ENCODE peak calls at places on chromosomes 3 and 15, in five cellular contexts. One of them, this sample, is unnamed.

GRCh38 chr3:161070980-161071663 is 34.0 kb downstream of the B3GALNT1 start:
- DNase-seq in esophagus muscularis mucosa: no peak
- DNase-seq in GM20000: no peak
- DNase-seq in GM12865: no peak
- DNase-seq in GM13976: no peak
- DNase-seq in this sample: no peak

GRCh38 chr3:40574661-40575060 is 49.9 kb downstream of the ZNF621 start:
- DNase-seq in GM12865: no peak
- DNase-seq in GM20000: no peak
- DNase-seq in GM13976: no peak
- DNase-seq in esophagus muscularis mucosa: no peak
- DNase-seq in this sample: no peak

GRCh38 chr3:187739561-187740445 is 5.5 kb downstream of the BCL6 start:
- DNase-seq in esophagus muscularis mucosa: peak; percentile 98
- DNase-seq in GM20000: peak; percentile 81
- DNase-seq in GM13976: peak; percentile 81
- DNase-seq in GM12865: peak; percentile 70
- DNase-seq in this sample: peak; percentile 82

GRCh38 chr3:195853036-195853435 is 41.3 kb upstream of the MUC4 start:
- DNase-seq in GM20000: no peak
- DNase-seq in GM12865: no peak
- DNase-seq in GM13976: no peak
- DNase-seq in esophagus muscularis mucosa: no peak
- DNase-seq in this sample: no peak

GRCh38 chr15:85421116-85421925 is 40.9 kb downstream of the AKAP13 start:
- DNase-seq in GM12865: no peak
- DNase-seq in GM13976: no peak
- DNase-seq in GM20000: no peak
- DNase-seq in esophagus muscularis mucosa: no peak
- DNase-seq in this sample: no peak

GRCh38 chr15:65920825-65921309 is 51.6 kb downstream of the RAB11A start:
- DNase-seq in GM20000: peak; percentile 75
- DNase-seq in esophagus muscularis mucosa: no peak
- DNase-seq in GM12865: peak; percentile 83
- DNase-seq in GM13976: peak; percentile 80
- DNase-seq in this sample: peak; percentile 83

GRCh38 chr3:111285691-111286090 is 214.1 kb downstream of the NECTIN3 start:
- DNase-seq in GM13976: no peak
- DNase-seq in GM20000: no peak
- DNase-seq in esophagus muscularis mucosa: no peak
- DNase-seq in GM12865: no peak
- DNase-seq in this sample: no peak

GRCh38 chr3:57986261-57986660 is 22.0 kb upstream of the FLNB start:
- DNase-seq in esophagus muscularis mucosa: no peak
- DNase-seq in GM13976: no peak
- DNase-seq in GM20000: no peak
- DNase-seq in GM12865: no peak
- DNase-seq in this sample: no peak

GRCh38 chr3:59766165-59766872 is 716.5 kb upstream of the CFAP20DC start:
- DNase-seq in GM20000: no peak
- DNase-seq in esophagus muscularis mucosa: no peak
- DNase-seq in GM13976: no peak
- DNase-seq in GM12865: no peak
- DNase-seq in this sample: no peak

GRCh38 chr15:52318729-52319500 is 23.3 kb upstream of the MYO5C start:
- DNase-seq in esophagus muscularis mucosa: no peak
- DNase-seq in GM13976: no peak
- DNase-seq in GM12865: no peak
- DNase-seq in GM20000: no peak
- DNase-seq in this sample: no peak

GRCh38 chr3:147412917-147413711 is 3.9 kb downstream of the ZIC1 start:
- DNase-seq in esophagus muscularis mucosa: no peak
- DNase-seq in GM13976: peak; percentile 27
- DNase-seq in GM12865: no peak
- DNase-seq in GM20000: peak; percentile 24
- DNase-seq in this sample: no peak

GRCh38 chr3:66023254-66023653 is 15.5 kb downstream of the MAGI1 start:
- DNase-seq in esophagus muscularis mucosa: no peak
- DNase-seq in GM12865: no peak
- DNase-seq in GM20000: no peak
- DNase-seq in GM13976: no peak
- DNase-seq in this sample: no peak

GRCh38 chr3:50302095-50303037 is 1.0 kb downstream of the HYAL1 start:
- DNase-seq in GM12865: peak; percentile 1
- DNase-seq in GM13976: no peak
- DNase-seq in GM20000: no peak
- DNase-seq in esophagus muscularis mucosa: no peak
- DNase-seq in this sample: no peak

GRCh38 chr3:124686028-124686670 is 44.1 kb upstream of the UMPS start:
- DNase-seq in GM20000: no peak
- DNase-seq in GM13976: no peak
- DNase-seq in esophagus muscularis mucosa: no peak
- DNase-seq in GM12865: no peak
- DNase-seq in this sample: no peak

GRCh38 chr3:133663569-133664313 is 2.0 kb upstream of the TOPBP1 start:
- DNase-seq in GM13976: peak; percentile 73
- DNase-seq in esophagus muscularis mucosa: no peak
- DNase-seq in GM20000: peak; percentile 81
- DNase-seq in GM12865: peak; percentile 82
- DNase-seq in this sample: peak; percentile 76

GRCh38 chr3:38497026-38497425 is 886 bp downstream of the EXOG start:
- DNase-seq in GM12865: peak; percentile 7
- DNase-seq in GM20000: no peak
- DNase-seq in GM13976: no peak
- DNase-seq in esophagus muscularis mucosa: no peak
- DNase-seq in this sample: no peak

GRCh38 chr15:36797128-36797527 is 217.7 kb downstream of the CDIN1 start:
- DNase-seq in GM12865: no peak
- DNase-seq in esophagus muscularis mucosa: no peak
- DNase-seq in GM20000: no peak
- DNase-seq in GM13976: no peak
- DNase-seq in this sample: no peak

GRCh38 chr3:190193210-190193609 is 72.5 kb upstream of the P3H2 start:
- DNase-seq in GM13976: no peak
- DNase-seq in esophagus muscularis mucosa: no peak
- DNase-seq in GM20000: no peak
- DNase-seq in GM12865: no peak
- DNase-seq in this sample: no peak

GRCh38 chr3:65971281-65972252 is 67.2 kb downstream of the MAGI1 start:
- DNase-seq in GM20000: no peak
- DNase-seq in GM13976: no peak
- DNase-seq in esophagus muscularis mucosa: no peak
- DNase-seq in GM12865: no peak
- DNase-seq in this sample: no peak

GRCh38 chr15:52527898-52528464 is 699 bp downstream of the MYO5A start:
- DNase-seq in GM20000: peak; percentile 56
- DNase-seq in GM13976: peak; percentile 54
- DNase-seq in esophagus muscularis mucosa: no peak
- DNase-seq in GM12865: peak; percentile 45
- DNase-seq in this sample: peak; percentile 69

GRCh38 chr15:63227689-63228088 is 38.3 kb downstream of the RAB8B start:
- DNase-seq in GM20000: no peak
- DNase-seq in esophagus muscularis mucosa: no peak
- DNase-seq in GM13976: no peak
- DNase-seq in GM12865: no peak
- DNase-seq in this sample: no peak
- TF ChIP-seq CTCF in GM20000: no peak
- TF ChIP-seq CTCF in esophagus muscularis mucosa: no peak
- TF ChIP-seq CTCF in GM13976: no peak
- TF ChIP-seq CTCF in GM12865: no peak
- TF ChIP-seq CTCF in this sample: no peak

GRCh38 chr3:112304611-112305010 is 10.6 kb upstream of the SLC9C1 start:
- DNase-seq in GM12865: no peak
- DNase-seq in GM13976: no peak
- DNase-seq in GM20000: no peak
- DNase-seq in esophagus muscularis mucosa: no peak
- DNase-seq in this sample: no peak
- TF ChIP-seq CTCF in GM12865: peak; percentile 27
- TF ChIP-seq CTCF in GM13976: no peak
- TF ChIP-seq CTCF in GM20000: no peak
- TF ChIP-seq CTCF in esophagus muscularis mucosa: no peak
- TF ChIP-seq CTCF in this sample: no peak

GRCh38 chr3:104629038-104629437 is 737.7 kb upstream of the ALCAM start:
- DNase-seq in esophagus muscularis mucosa: no peak
- DNase-seq in GM20000: no peak
- DNase-seq in GM12865: no peak
- DNase-seq in GM13976: no peak
- DNase-seq in this sample: no peak

GRCh38 chr3:104632521-104632920 is 734.2 kb upstream of the ALCAM start:
- DNase-seq in GM13976: no peak
- DNase-seq in esophagus muscularis mucosa: no peak
- DNase-seq in GM12865: no peak
- DNase-seq in GM20000: no peak
- DNase-seq in this sample: no peak

GRCh38 chr3:104635872-104636580 is 730.7 kb upstream of the ALCAM start:
- DNase-seq in GM12865: no peak
- DNase-seq in GM13976: no peak
- DNase-seq in esophagus muscularis mucosa: no peak
- DNase-seq in GM20000: no peak
- DNase-seq in this sample: no peak

GRCh38 chr3:104631254-104631653 is 735.5 kb upstream of the ALCAM start:
- DNase-seq in GM13976: no peak
- DNase-seq in GM12865: no peak
- DNase-seq in GM20000: no peak
- DNase-seq in esophagus muscularis mucosa: no peak
- DNase-seq in this sample: no peak

GRCh38 chr3:104632947-104633346 is 733.8 kb upstream of the ALCAM start:
- DNase-seq in esophagus muscularis mucosa: no peak
- DNase-seq in GM13976: no peak
- DNase-seq in GM20000: no peak
- DNase-seq in GM12865: no peak
- DNase-seq in this sample: no peak
- TF ChIP-seq CTCF in esophagus muscularis mucosa: no peak
- TF ChIP-seq CTCF in GM13976: no peak
- TF ChIP-seq CTCF in GM20000: no peak
- TF ChIP-seq CTCF in GM12865: no peak
- TF ChIP-seq CTCF in this sample: no peak

GRCh38 chr15:44813231-44813630 is 76.9 kb downstream of the TRIM69 start:
- DNase-seq in GM20000: no peak
- DNase-seq in GM13976: no peak
- DNase-seq in GM12865: peak; percentile 13
- DNase-seq in esophagus muscularis mucosa: no peak
- DNase-seq in this sample: no peak
- TF ChIP-seq CTCF in GM20000: no peak
- TF ChIP-seq CTCF in GM13976: no peak
- TF ChIP-seq CTCF in GM12865: no peak
- TF ChIP-seq CTCF in esophagus muscularis mucosa: no peak
- TF ChIP-seq CTCF in this sample: no peak

GRCh38 chr3:127000792-127001191 is 17.9 kb downstream of the PLXNA1 start:
- DNase-seq in esophagus muscularis mucosa: no peak
- DNase-seq in GM13976: no peak
- DNase-seq in GM12865: no peak
- DNase-seq in GM20000: no peak
- DNase-seq in this sample: no peak

GRCh38 chr3:127003601-127004280 is 20.8 kb downstream of the PLXNA1 start:
- DNase-seq in esophagus muscularis mucosa: no peak
- DNase-seq in GM20000: no peak
- DNase-seq in GM13976: no peak
- DNase-seq in GM12865: no peak
- DNase-seq in this sample: no peak

GRCh38 chr3:127001486-127002194 is 18.7 kb downstream of the PLXNA1 start:
- DNase-seq in GM12865: no peak
- DNase-seq in GM13976: no peak
- DNase-seq in GM20000: no peak
- DNase-seq in esophagus muscularis mucosa: no peak
- DNase-seq in this sample: no peak

GRCh38 chr3:127003175-127003555 is 20.2 kb downstream of the PLXNA1 start:
- DNase-seq in GM20000: no peak
- DNase-seq in GM12865: no peak
- DNase-seq in esophagus muscularis mucosa: no peak
- DNase-seq in GM13976: no peak
- DNase-seq in this sample: no peak

DNA sequence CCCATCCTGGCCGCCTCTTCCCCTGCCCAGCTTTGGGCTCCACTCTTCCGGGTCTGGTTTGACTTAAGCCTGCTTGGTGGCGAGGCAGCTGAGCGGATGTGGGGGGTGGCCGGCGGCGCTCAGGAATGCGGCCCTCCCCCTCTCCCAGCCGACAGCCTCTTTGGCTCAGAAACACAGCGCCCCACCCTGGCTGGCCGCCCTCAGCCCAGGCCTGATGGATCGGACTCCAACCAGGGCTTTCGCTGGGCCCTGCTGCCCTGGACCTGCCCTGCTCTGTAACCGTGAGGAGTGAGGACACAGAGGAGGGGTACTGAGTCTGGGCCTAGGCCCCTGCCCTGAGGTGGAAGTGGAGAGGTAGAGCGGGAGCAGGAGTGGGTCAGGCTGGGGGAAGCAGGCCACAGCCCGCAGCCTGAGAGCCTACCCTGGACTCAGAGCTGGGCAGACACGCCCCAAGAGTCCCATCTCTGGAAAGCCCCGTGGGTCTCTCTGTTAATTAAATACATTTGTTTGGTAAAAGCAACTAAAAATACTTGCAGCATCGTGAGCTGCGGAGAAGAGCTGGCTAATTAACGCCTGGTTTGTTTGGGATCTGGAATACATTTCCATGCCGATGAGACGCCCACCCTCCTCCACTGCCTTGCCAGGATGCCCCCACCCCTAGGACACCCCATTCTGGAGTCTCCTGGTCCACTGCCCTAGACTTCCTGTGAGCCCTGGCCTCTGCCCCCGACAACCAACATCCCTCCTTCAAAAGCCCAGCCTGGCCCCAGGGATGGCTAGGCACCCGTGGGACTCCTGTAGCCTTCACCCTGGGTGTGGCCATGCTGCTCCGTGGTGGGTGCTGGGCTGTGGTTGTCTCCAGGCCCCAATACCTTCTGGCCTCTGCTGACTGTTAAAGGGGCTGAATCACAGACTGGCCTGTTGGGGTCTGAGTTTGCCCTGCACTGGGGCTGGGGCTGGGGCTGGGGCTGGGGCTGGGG is 19.6 kb downstream of the PLXNA1 start:
- DNase-seq in esophagus muscularis mucosa: peak; percentile 95
- DNase-seq in GM20000: peak; percentile 78
- DNase-seq in GM12865: peak; percentile 88
- DNase-seq in GM13976: no peak
- DNase-seq in this sample: no peak
- TF ChIP-seq CTCF in esophagus muscularis mucosa: peak; percentile 40
- TF ChIP-seq CTCF in GM20000: no peak
- TF ChIP-seq CTCF in GM12865: peak; percentile 52
- TF ChIP-seq CTCF in GM13976: no peak
- TF ChIP-seq CTCF in this sample: no peak

GRCh38 chr15:66943456-66944095 is 121.8 kb upstream of the SMAD3 start:
- DNase-seq in GM12865: peak; percentile 65
- DNase-seq in GM20000: no peak
- DNase-seq in esophagus muscularis mucosa: no peak
- DNase-seq in GM13976: no peak
- DNase-seq in this sample: no peak
- TF ChIP-seq CTCF in GM12865: peak; percentile 4
- TF ChIP-seq CTCF in GM20000: no peak
- TF ChIP-seq CTCF in esophagus muscularis mucosa: no peak
- TF ChIP-seq CTCF in GM13976: no peak
- TF ChIP-seq CTCF in this sample: peak; percentile 17

GRCh38 chr3:129435367-129435766 is 4.4 kb downstream of the MBD4 start:
- DNase-seq in GM13976: no peak
- DNase-seq in GM20000: no peak
- DNase-seq in esophagus muscularis mucosa: no peak
- DNase-seq in GM12865: no peak
- DNase-seq in this sample: no peak
- TF ChIP-seq CTCF in GM13976: peak; percentile 10
- TF ChIP-seq CTCF in GM20000: no peak
- TF ChIP-seq CTCF in esophagus muscularis mucosa: no peak
- TF ChIP-seq CTCF in GM12865: no peak
- TF ChIP-seq CTCF in this sample: peak; percentile 27

This sample was measured in GM13977.